ENCODE peak calls at places on chromosomes 2 and 18, in six cellular contexts. H is SK-N-SH, Q is K562, A is H1, Z is HepG2, X is GM12878. U is an unnamed sample.

GRCh38 chr2:156322681-156323211 is 9.8 kb downstream of the NR4A2 start:
- DNase-seq in H (no peak), Q (no peak), A (no peak), Z (no peak), X (no peak), U (no peak)

GRCh38 chr18:312415-312814 is 44.6 kb upstream of the THOC1 start:
- DNase-seq in H (no peak), Q (no peak), A (no peak), Z (no peak), X (no peak), U (no peak)

GRCh38 chr2:154189963-154190362 is 318.2 kb downstream of the GALNT13 start:
- DNase-seq in H (peak; percentile 35), Q (no peak), A (no peak), Z (no peak), X (no peak), U (no peak)

GRCh38 chr2:3309496-3310355 is 67.9 kb downstream of the EIPR1 start:
- DNase-seq in H (no peak), Q (no peak), A (no peak), Z (no peak), X (no peak), U (no peak)

GRCh38 chr2:164620873-164621760 is at the start of gene GRB14:
- DNase-seq in H (peak; percentile 90), Q (no peak), A (peak; percentile 62), Z (peak; percentile 32), X (no peak), U (peak; percentile 63)

GRCh38 chr18:54260376-54261072 is 8.8 kb upstream of the POLI start:
- DNase-seq in H (no peak), Q (no peak), A (no peak), Z (peak; percentile 14), X (no peak), U (peak; percentile 41)

GRCh38 chr2:29307522-29307921 is 192.3 kb downstream of the CLIP4 start:
- DNase-seq in H (no peak), Q (no peak), A (no peak), Z (no peak), X (no peak), U (no peak)

GRCh38 chr2:67986258-67986657 is 76.5 kb downstream of the C1D start:
- DNase-seq in H (no peak), Q (no peak), A (no peak), Z (no peak), X (no peak), U (no peak)

GRCh38 chr2:194104687-194105086 is 1552.3 kb upstream of the SLC39A10 start:
- DNase-seq in H (no peak), Q (no peak), A (no peak), Z (no peak), X (peak; percentile 77), U (no peak)

GRCh38 chr18:4921548-4921947 is 275.5 kb downstream of the AKAIN1 start:
- DNase-seq in H (no peak), Q (no peak), A (no peak), Z (no peak), X (no peak), U (no peak)

GRCh38 chr2:213104089-213104902 is 47.1 kb downstream of the IKZF2 start:
- DNase-seq in H (no peak), Q (no peak), A (no peak), Z (no peak), X (no peak), U (no peak)

GRCh38 chr2:128738446-128739110 is 419.9 kb upstream of the HS6ST1 start:
- DNase-seq in H (no peak), Q (no peak), A (no peak), Z (no peak), X (no peak), U (no peak)

GRCh38 chr2:235414422-235414821 is 79.4 kb upstream of the AGAP1 start:
- DNase-seq in H (no peak), Q (no peak), A (no peak), Z (no peak), X (no peak), U (no peak)

GRCh38 chr2:173884403-173884802 is 80.8 kb downstream of the SP3 start:
- DNase-seq in H (peak; percentile 51), Q (peak; percentile 51), A (no peak), Z (peak; percentile 56), X (no peak), U (peak; percentile 22)

GRCh38 chr2:170770008-170770303 is 222 bp upstream of the ERICH2 start:
- DNase-seq in H (no peak), Q (no peak), A (no peak), Z (no peak), X (no peak), U (no peak)

GRCh38 chr2:174300114-174300513 is 34.6 kb upstream of the SP9 start:
- DNase-seq in H (no peak), Q (no peak), A (no peak), Z (peak; percentile 8), X (no peak), U (no peak)

GRCh38 chr18:75879196-75879595 is 451.7 kb upstream of the SMIM21 start:
- DNase-seq in H (no peak), Q (no peak), A (no peak), Z (no peak), X (no peak), U (no peak)

GRCh38 chr2:61439241-61440002 is 31.5 kb downstream of the USP34 start:
- DNase-seq in H (no peak), Q (no peak), A (no peak), Z (no peak), X (no peak), U (no peak)

GRCh38 chr2:128310094-128310716 is 8.5 kb downstream of the HS6ST1 start:
- DNase-seq in H (peak; percentile 12), Q (no peak), A (no peak), Z (no peak), X (no peak), U (no peak)

GRCh38 chr2:105804266-105804665 is 59.6 kb downstream of the NCK2 start:
- DNase-seq in H (peak; percentile 58), Q (no peak), A (no peak), Z (no peak), X (no peak), U (no peak)

GRCh38 chr2:70248810-70249438 is 496 bp upstream of the TIA1 start:
- DNase-seq in H (no peak), Q (peak; percentile 31), A (peak; percentile 53), Z (peak; percentile 88), X (no peak), U (no peak)

DNA sequence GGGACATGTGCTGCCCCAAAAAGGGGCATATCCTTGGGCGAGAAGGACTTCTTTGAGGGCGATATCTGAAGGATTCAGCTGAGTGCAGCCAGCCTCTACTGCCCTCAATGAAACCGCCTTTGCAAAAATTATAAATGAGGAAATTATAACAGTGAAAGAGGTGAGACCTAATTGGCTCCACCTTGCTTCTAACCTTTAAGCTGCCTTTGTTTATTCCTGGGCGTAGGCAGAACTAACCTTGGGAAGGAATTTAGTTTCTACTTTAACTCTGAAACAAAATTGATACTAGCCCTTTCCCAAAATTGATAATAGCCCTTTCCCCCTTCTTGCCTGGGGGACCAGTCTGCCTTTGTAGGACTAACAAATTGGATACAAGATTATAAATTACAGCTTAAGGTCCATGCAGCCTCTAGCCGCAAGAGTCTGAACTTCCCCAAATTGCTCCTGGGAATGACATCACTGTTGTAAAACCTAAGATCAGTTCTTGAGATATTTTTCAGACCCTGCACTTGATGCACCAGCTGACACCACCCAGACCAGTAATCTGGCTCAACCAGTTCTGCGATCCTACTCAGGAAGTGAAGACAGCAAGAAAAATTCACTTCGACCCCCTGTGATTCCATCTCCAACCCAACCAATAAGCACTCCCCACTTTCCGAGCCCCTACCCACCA is 36.0 kb upstream of the ASAP2 start:
- DNase-seq in H (no peak), Q (no peak), A (no peak), Z (no peak), X (no peak), U (peak; percentile 34)
- TF ChIP-seq JUND in H (no peak), Q (peak; percentile 93), A (no peak), Z (no peak), X (no peak), U (no peak)

GRCh38 chr2:24886114-24886501 is 33.9 kb downstream of the ADCY3 start:
- DNase-seq in H (no peak), Q (no peak), A (no peak), Z (no peak), X (no peak), U (no peak)

GRCh38 chr2:24888177-24888576 is 31.9 kb downstream of the ADCY3 start:
- DNase-seq in H (no peak), Q (no peak), A (no peak), Z (no peak), X (no peak), U (no peak)

GRCh38 chr2:24885221-24886113 is 34.6 kb downstream of the ADCY3 start:
- DNase-seq in H (no peak), Q (no peak), A (no peak), Z (no peak), X (no peak), U (peak; percentile 4)

GRCh38 chr2:24887325-24887874 is 32.6 kb downstream of the ADCY3 start:
- DNase-seq in H (no peak), Q (no peak), A (no peak), Z (no peak), X (no peak), U (no peak)

GRCh38 chr2:24886640-24887324 is 33.3 kb downstream of the ADCY3 start:
- DNase-seq in H (no peak), Q (no peak), A (no peak), Z (no peak), X (no peak), U (no peak)
- TF ChIP-seq JUND in H (no peak), Q (no peak), A (no peak), Z (no peak), X (no peak), U (no peak)

DNA sequence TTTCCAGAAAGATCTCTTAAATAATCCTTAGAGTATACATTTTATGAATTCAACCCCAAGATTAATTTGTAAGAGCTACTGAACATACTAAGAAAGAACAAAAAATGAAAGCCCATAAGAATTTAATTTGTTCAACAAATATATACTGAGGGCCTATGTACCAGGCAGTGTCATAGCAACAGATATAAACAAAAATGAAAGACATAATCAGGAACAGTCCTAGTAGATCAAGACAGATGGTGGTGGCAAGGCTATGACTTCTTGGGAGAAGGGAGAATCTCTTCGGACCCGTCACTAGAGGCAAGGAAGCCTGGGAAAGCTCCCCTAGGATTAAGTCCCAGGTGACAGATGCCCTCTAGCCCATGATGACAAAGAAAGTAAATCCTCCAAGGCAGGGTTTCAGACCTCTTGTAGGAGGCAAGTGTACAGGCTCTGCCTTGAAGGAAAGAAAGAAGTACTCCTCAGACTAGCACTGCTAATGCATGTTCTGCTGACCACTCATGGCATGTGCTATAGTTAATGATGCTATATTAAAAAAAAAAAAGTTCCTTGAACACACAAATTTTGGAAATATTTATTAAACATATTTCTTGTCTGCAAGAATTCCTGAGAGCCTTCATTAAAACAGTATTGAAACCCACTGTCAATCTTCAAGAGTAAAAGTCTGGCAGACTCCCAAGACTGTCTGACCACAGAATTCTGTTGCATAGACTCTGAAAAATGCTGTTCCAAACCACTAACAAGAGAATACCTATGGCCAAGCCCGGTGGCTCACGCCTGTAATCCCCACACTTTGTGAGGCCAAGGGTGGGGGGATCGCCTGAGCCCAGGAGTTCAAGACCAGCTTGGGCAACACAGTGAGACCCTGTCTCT is 31.5 kb downstream of the NOL10 start:
- DNase-seq in H (no peak), Q (no peak), A (no peak), Z (no peak), X (no peak), U (no peak)
- TF ChIP-seq JUND in H (peak; percentile 45), Q (no peak), A (no peak), Z (no peak), X (no peak), U (no peak)

DNA sequence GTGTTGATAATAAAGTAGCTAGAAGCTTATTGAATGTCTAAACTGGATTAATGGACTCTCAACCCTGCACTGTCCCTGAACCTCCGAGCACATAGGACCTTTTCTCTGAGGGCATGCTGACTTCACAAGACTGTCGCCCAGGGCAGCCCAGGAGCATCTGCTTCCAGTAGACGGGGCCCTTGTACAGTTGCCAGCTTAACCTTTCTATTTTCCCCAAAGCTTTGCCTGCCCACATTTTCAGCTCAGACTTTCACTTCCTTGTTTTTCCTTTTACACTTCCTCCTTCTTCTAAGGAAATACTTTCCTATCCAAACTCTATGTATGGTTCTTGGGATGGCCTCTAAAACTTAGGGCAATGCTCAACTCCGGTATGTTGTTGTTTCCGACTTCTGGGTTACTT is 1.3 kb downstream of the VWA3B start:
- DNase-seq in H (no peak), Q (no peak), A (no peak), Z (no peak), X (no peak), U (no peak)
- TF ChIP-seq JUND in H (no peak), Q (no peak), A (no peak), Z (no peak), X (no peak), U (no peak)